ENCODE peak calls at places on chromosomes 12 and 14, in five cellular contexts. J is WERI-Rb-1, V is AG09309, Z is uterus, P is right atrium auricular region. U is an unnamed sample.

GRCh38 chr12:97640826-97641225 is 178.2 kb downstream of the RMST start:
- DNase-seq in P (no peak), Z (no peak), V (no peak), J (no peak), U (no peak)

GRCh38 chr12:66065623-66066022 is 64.9 kb downstream of the LLPH start:
- DNase-seq in V (no peak), P (no peak), J (no peak), Z (no peak), U (no peak)

GRCh38 chr14:104924421-104925213 is at the start of gene PLD4:
- DNase-seq in J (no peak), Z (no peak), V (no peak), P (no peak), U (peak)

GRCh38 chr12:102302553-102302952 is 104.9 kb upstream of the PMCH start:
- DNase-seq in Z (no peak), J (no peak), P (no peak), V (no peak), U (no peak)

GRCh38 chr12:111408686-111409402 is 3.1 kb downstream of the SH2B3 start:
- DNase-seq in Z (no peak), P (no peak), V (no peak), J (no peak), U (no peak)

GRCh38 chr12:29750131-29750927 is 33.4 kb downstream of the TMTC1 start:
- DNase-seq in V (no peak), Z (no peak), P (no peak), J (no peak), U (peak)

GRCh38 chr12:70186436-70186835 is 56.8 kb upstream of the CNOT2 start:
- DNase-seq in V (no peak), J (no peak), P (no peak), Z (no peak), U (no peak)

GRCh38 chr12:22459872-22460490 is 84.4 kb downstream of the C2CD5 start:
- DNase-seq in P (no peak), Z (no peak), J (peak), V (peak), U (peak)

GRCh38 chr12:9032202-9032964 is 43.0 kb downstream of the KLRG1 start:
- DNase-seq in J (no peak), Z (no peak), V (no peak), P (no peak), U (no peak)

GRCh38 chr12:59115526-59115925 is 195.2 kb upstream of the LRIG3 start:
- DNase-seq in J (no peak), P (no peak), V (peak), Z (no peak), U (no peak)

GRCh38 chr12:83473408-83474095 is 786.8 kb downstream of the TMTC2 start:
- DNase-seq in V (peak), P (no peak), Z (no peak), J (no peak), U (no peak)

GRCh38 chr12:6955462-6956331 is 4.5 kb downstream of the PTPN6 start:
- DNase-seq in J (no peak), V (no peak), P (no peak), Z (no peak), U (no peak)

GRCh38 chr12:20410746-20411145 is 42.4 kb downstream of the PDE3A start:
- DNase-seq in J (no peak), Z (no peak), P (no peak), V (no peak), U (no peak)

GRCh38 chr14:58082011-58082410 is 70.0 kb downstream of the ARMH4 start:
- DNase-seq in P (no peak), V (no peak), J (no peak), Z (no peak), U (no peak)

GRCh38 chr12:105825141-105825540 is 313.6 kb downstream of the NUAK1 start:
- DNase-seq in V (no peak), J (no peak), Z (no peak), P (no peak), U (no peak)

GRCh38 chr12:19800884-19801283 is 361.6 kb downstream of the AEBP2 start:
- DNase-seq in V (no peak), P (no peak), Z (no peak), J (no peak), U (no peak)

GRCh38 chr12:65334534-65334933 is 56.1 kb downstream of the MSRB3 start:
- DNase-seq in V (no peak), P (no peak), Z (no peak), J (no peak), U (no peak)

GRCh38 chr12:48865141-48865440 is 579 bp downstream of the RND1 start:
- DNase-seq in Z (no peak), P (no peak), V (no peak), J (no peak), U (no peak)

GRCh38 chr14:22977684-22978486 is 4.5 kb downstream of the AJUBA start:
- DNase-seq in J (peak), Z (peak), V (no peak), P (no peak), U (no peak)

GRCh38 chr12:26726956-26727355 is 106.0 kb downstream of the ITPR2 start:
- DNase-seq in V (no peak), P (no peak), J (no peak), Z (no peak), U (no peak)

GRCh38 chr14:61064210-61064609 is 83.2 kb downstream of the SLC38A6 start:
- DNase-seq in P (no peak), Z (no peak), J (no peak), V (no peak), U (no peak)

GRCh38 chr12:97541366-97541765 is 78.8 kb downstream of the RMST start:
- DNase-seq in V (no peak), J (no peak), P (no peak), Z (no peak), U (no peak)

GRCh38 chr12:119728437-119728730 is 60.5 kb downstream of the PRKAB1 start:
- DNase-seq in Z (no peak), V (no peak), P (no peak), J (no peak), U (no peak)

GRCh38 chr14:100049220-100049619 is 16.0 kb upstream of the EVL start:
- DNase-seq in Z (no peak), V (no peak), P (no peak), J (no peak), U (no peak)

GRCh38 chr14:86790408-86791364 is 1202.3 kb downstream of the GALC start:
- DNase-seq in P (no peak), V (no peak), J (no peak), Z (no peak), U (no peak)

GRCh38 chr12:6540181-6540877 is 6.0 kb downstream of the GAPDH start:
- DNase-seq in Z (peak), P (peak), V (peak), J (no peak), U (no peak)

GRCh38 chr12:32902287-32902996 is 5.9 kb upstream of the PKP2 start:
- DNase-seq in J (no peak), Z (no peak), P (no peak), V (no peak), U (no peak)

GRCh38 chr14:33030406-33030805 is 91.7 kb downstream of the NPAS3 start:
- DNase-seq in Z (no peak), J (no peak), V (no peak), P (no peak), U (no peak)

GRCh38 chr14:60092516-60092915 is 793 bp downstream of the PCNX4 start:
- DNase-seq in J (no peak), V (no peak), Z (no peak), P (no peak), U (no peak)

GRCh38 chr14:23580152-23580926 is 1.7 kb upstream of the JPH4 start:
- DNase-seq in P (no peak), J (no peak), V (no peak), Z (no peak), U (no peak)

GRCh38 chr12:104650541-104650940 is 193.8 kb downstream of the CHST11 start:
- DNase-seq in P (no peak), Z (no peak), J (no peak), V (no peak), U (no peak)

GRCh38 chr12:81627336-81628189 is 131.6 kb downstream of the PPFIA2 start:
- DNase-seq in P (no peak), J (no peak), V (peak), Z (no peak), U (no peak)

GRCh38 chr12:124469193-124469888 is 98.1 kb downstream of the NCOR2 start:
- DNase-seq in Z (no peak), P (no peak), V (no peak), J (peak), U (no peak)

GRCh38 chr12:122981587-122982493 is 1.4 kb downstream of the ARL6IP4 start:
- DNase-seq in Z (no peak), P (no peak), J (no peak), V (no peak), U (no peak)
- H3K4me3 ChIP-seq in Z (peak), P (peak), J (peak), V (peak), U (peak)

GRCh38 chr12:57726884-57727757 is 11.4 kb downstream of the AGAP2 start:
- DNase-seq in Z (no peak), V (no peak), J (peak), P (no peak), U (no peak)
- TF ChIP-seq CTCF in Z (no peak), V (peak), J (peak), P (peak), U (no peak)

DNA sequence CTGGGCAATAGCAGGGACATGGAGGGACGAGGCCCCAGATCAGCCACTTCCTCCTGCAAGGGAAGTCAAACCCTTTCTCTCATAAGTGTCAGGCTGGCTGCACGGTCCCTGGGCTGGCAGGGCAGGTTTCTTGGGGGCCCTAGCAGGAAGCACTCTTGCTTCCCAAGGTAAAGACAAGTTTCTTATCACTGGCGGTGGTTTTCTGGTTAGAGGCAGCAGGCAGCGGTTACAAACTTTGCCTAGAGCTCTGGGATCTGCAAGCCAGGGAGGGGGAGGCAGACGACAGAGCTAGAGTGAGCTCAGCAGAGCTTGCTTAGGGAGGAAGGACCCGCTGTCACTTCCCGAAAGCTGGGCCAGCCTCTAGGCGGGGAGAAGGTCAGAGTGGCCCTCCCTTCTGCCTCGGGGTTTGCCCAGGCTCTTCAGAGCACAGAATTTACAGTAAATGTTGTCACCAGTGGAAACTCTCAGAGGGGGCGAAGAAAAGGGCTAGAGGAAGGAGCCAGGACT is 20.4 kb downstream of the BATF start:
- DNase-seq in P (peak), V (no peak), Z (no peak), J (no peak), U (peak)
- H3K4me3 ChIP-seq in P (no peak), V (no peak), Z (no peak), J (no peak), U (peak)

DNA sequence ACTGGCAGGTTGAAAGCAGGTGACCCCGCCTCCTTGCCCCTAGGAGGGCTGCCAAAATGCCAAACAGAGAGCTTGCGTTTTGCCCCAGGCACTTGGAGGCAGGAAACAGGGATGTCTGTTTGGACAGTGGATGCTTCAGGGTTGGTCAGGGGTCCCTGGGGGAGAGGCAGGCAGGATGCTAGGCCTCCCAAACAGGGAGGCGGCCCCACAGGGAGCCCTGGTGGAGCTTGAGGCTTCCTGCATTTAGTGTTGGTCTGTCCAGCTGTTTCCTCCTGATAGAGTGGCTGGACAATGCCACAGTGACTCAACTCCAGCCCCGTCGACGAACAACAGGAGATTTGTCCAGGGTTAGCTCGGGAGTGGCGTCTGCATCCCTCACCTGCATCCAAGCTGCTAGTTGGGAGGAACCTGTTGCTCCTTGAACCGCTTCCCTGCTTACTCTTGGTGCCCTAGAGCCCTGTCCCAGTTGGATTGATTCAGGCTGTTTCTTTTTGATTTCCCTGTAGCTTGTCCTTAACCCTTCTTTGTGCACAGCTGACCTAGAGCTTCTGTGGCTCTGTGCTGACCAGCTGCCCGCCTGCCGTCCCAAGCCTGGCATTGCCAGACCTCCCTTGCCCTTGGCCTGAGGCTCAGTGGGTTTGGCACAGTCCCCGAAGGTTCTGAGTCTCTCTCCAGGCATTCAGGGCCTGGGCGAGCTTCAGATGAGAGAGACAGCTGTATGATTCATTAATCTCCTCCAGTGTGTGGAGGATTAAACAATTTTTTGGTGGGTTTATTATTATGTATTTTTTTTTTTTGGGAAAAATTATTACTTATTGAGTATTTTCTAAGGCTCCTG is 45.9 kb downstream of the TSPAN9 start:
- DNase-seq in P (peak), V (peak), J (no peak), Z (no peak), U (no peak)
- TF ChIP-seq CTCF in P (no peak), V (peak), J (no peak), Z (no peak), U (no peak)

DNA sequence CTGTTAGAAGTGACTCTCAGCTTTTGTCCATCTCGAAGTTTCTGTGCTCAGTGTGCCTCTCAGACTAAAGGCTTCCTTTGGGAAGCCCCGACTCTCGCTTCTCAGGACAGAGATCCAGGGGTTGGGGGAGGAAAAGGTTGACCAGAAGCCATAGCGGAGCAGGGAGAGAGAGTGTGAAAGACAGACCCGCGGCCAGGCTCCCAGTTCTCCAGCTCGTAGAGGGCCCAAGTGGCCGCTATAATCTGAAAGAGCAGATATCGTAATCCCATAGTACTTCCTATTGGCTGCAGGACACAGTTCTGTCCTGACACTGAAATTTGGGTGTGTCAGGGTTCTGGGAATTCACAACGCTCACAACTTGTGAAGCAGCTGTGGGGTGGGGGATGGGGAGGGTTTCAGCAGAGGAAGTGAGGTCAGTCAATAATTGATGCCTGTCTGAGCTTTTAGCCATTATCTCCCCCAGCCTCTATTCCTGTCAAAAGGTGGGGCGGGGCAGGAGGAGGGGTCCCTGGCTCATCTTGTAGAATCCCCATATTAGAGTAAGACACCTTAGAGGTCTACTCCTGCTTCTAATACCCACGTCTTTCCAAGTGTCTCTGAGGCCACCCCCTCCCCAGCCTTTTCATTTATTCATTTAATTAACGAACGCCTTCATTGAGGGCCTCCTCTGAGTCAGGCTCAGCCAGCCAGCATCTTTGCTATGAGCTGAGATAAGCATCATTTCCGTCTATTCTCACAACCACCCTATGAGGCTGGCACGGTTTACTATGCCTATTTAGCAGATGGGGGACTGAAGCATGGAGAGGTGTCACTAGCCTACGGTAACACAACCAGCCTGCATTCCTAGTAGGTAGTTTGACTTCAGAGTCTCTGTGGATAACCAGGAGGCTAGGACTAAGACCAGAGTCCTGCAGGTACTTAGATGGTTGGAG is 1.5 kb upstream of the ACVRL1 start:
- DNase-seq in P (peak), J (no peak), V (no peak), Z (peak), U (no peak)
- H3K4me3 ChIP-seq in P (no peak), J (no peak), V (no peak), Z (no peak), U (no peak)

U was measured in GM12864.